ENCODE peak calls at places on chromosomes 1 and 21, in four cellular contexts. A is central memory CD4-positive, alpha-beta T cell; V is activated gamma-delta T cell treated with Interleukin-2 at 50 U/mL for 16 hours; N is NCI-H1105. S is an unnamed sample.

GRCh38 chr1:2088434-2088833 is 38.2 kb downstream of the PRKCZ start:
- DNase-seq in A (no peak), V (no peak), N (no peak), S (peak; percentile 74)

GRCh38 chr21:35559128-35559831 is 501.0 kb downstream of the SETD4 start:
- DNase-seq in A (no peak), V (no peak), N (no peak), S (peak; percentile 93)

GRCh38 chr21:38429011-38429410 is 69.3 kb downstream of the ERG start:
- DNase-seq in A (no peak), V (no peak), N (no peak), S (no peak)

GRCh38 chr1:910311-910880 is 13.3 kb upstream of the SAMD11 start:
- DNase-seq in A (no peak), V (peak; percentile 2), N (no peak), S (no peak)

GRCh38 chr1:86823821-86824500 is 90.0 kb downstream of the SELENOF start:
- DNase-seq in A (no peak), V (no peak), N (no peak), S (no peak)

GRCh38 chr1:175646439-175647209 is 96.8 kb downstream of the TNR start:
- DNase-seq in A (no peak), V (no peak), N (no peak), S (no peak)

GRCh38 chr1:53306168-53306567 is 21.7 kb downstream of the LRP8 start:
- DNase-seq in A (no peak), V (no peak), N (no peak), S (no peak)

GRCh38 chr1:55725378-55725777 is 510.2 kb upstream of the USP24 start:
- DNase-seq in A (no peak), V (no peak), N (no peak), S (peak; percentile 51)

GRCh38 chr21:45421071-45421845 is 16.3 kb downstream of the COL18A1 start:
- DNase-seq in A (no peak), V (no peak), N (peak; percentile 45), S (peak; percentile 55)

S was measured in cardiac muscle cell.